ENCODE peak calls at places on chromosomes 2 and 18, in six cellular contexts. L is IMR-90, F is neuronal stem cell, A is H9, S is mesenchymal stem cell, Y is H1. D is an unnamed sample.

GRCh38 chr18:24488824-24489493 is 28.5 kb downstream of the HRH4 start:
- DNase-seq in L (peak), S (peak), Y (no peak), F (peak), A (no peak), D (peak)

GRCh38 chr2:159117658-159118057 is 149.2 kb downstream of the TANC1 start:
- DNase-seq in A (no peak), Y (no peak), F (no peak), L (no peak), S (no peak), D (no peak)

GRCh38 chr2:8265827-8266226 is 416.0 kb upstream of the ID2 start:
- DNase-seq in A (no peak), F (no peak), Y (no peak), S (no peak), L (no peak), D (no peak)

GRCh38 chr18:58796205-58796604 is 68.5 kb upstream of the ZNF532 start:
- DNase-seq in L (peak), S (no peak), Y (no peak), A (no peak), F (no peak), D (no peak)

GRCh38 chr2:179311071-179311470 is 46.4 kb upstream of the SESTD1 start:
- DNase-seq in Y (no peak), F (no peak), S (no peak), A (no peak), L (no peak), D (no peak)

GRCh38 chr2:233059797-233060499 is at the start of gene INPP5D:
- DNase-seq in S (no peak), L (no peak), A (no peak), Y (no peak), F (no peak), D (no peak)

GRCh38 chr2:184370954-184371353 is 227.4 kb upstream of the ZNF804A start:
- DNase-seq in L (no peak), A (no peak), S (no peak), F (no peak), Y (no peak), D (no peak)

GRCh38 chr2:84288335-84288734 is 170.7 kb downstream of the SUCLG1 start:
- DNase-seq in L (no peak), A (peak), F (no peak), S (no peak), Y (no peak), D (peak)

GRCh38 chr2:63899639-63900038 is 57.9 kb downstream of the UGP2 start:
- DNase-seq in Y (no peak), L (no peak), F (no peak), A (no peak), S (no peak), D (no peak)

GRCh38 chr2:86480105-86480504 is 38.9 kb downstream of the KDM3A start:
- DNase-seq in F (no peak), A (no peak), S (no peak), L (no peak), Y (no peak), D (no peak)

GRCh38 chr2:86631846-86632485 is 8.3 kb upstream of the RNF103 start:
- DNase-seq in F (no peak), Y (no peak), L (no peak), A (no peak), S (no peak), D (peak)

GRCh38 chr2:100752628-100753333 is 67.2 kb upstream of the NPAS2 start:
- DNase-seq in F (no peak), Y (no peak), L (peak), S (peak), A (no peak), D (no peak)

GRCh38 chr2:56170536-56170935 is 13.3 kb upstream of the CCDC85A start:
- DNase-seq in Y (no peak), A (no peak), F (no peak), S (peak), L (no peak), D (no peak)

GRCh38 chr2:192137451-192137850 is 57.3 kb downstream of the TMEFF2 start:
- DNase-seq in S (no peak), F (no peak), A (no peak), Y (no peak), L (peak), D (no peak)

GRCh38 chr18:59268722-59269562 is 4.3 kb downstream of the RAX start:
- DNase-seq in S (peak), F (no peak), L (no peak), Y (peak), A (peak), D (peak)

GRCh38 chr2:134282638-134283400 is 28.9 kb downstream of the MGAT5 start:
- DNase-seq in S (peak), F (no peak), Y (no peak), L (no peak), A (no peak), D (peak)

GRCh38 chr2:206989306-206989705 is 50.0 kb downstream of the CPO start:
- DNase-seq in L (no peak), S (peak), A (peak), F (no peak), Y (peak), D (peak)

GRCh38 chr2:26938399-26938798 is 32.0 kb upstream of the MAPRE3 start:
- DNase-seq in L (no peak), Y (no peak), A (no peak), S (no peak), F (no peak), D (no peak)

GRCh38 chr2:63790913-63791312 is 50.8 kb upstream of the UGP2 start:
- DNase-seq in Y (no peak), A (no peak), S (peak), F (no peak), L (peak), D (peak)

GRCh38 chr2:127047716-127048617 is 59.0 kb downstream of the BIN1 start:
- DNase-seq in L (no peak), S (no peak), Y (peak), A (peak), F (no peak), D (no peak)

GRCh38 chr2:52192656-52193055 is 1160.7 kb upstream of the NRXN1 start:
- DNase-seq in F (no peak), Y (no peak), A (no peak), S (no peak), L (no peak), D (no peak)

GRCh38 chr2:54384301-54385035 is 71.7 kb upstream of the SPTBN1 start:
- DNase-seq in Y (no peak), S (no peak), A (peak), F (no peak), L (no peak), D (no peak)

GRCh38 chr18:49972535-49972934 is 159.2 kb upstream of the ACAA2 start:
- DNase-seq in F (no peak), S (no peak), A (no peak), L (no peak), Y (no peak), D (no peak)

GRCh38 chr2:175009917-175010621 is 4.9 kb upstream of the CHN1 start:
- DNase-seq in Y (no peak), S (no peak), A (no peak), L (no peak), F (no peak), D (no peak)

GRCh38 chr2:175007510-175007909 is 2.3 kb upstream of the CHN1 start:
- DNase-seq in F (no peak), Y (no peak), S (no peak), A (no peak), L (no peak), D (no peak)

GRCh38 chr2:175004980-175005832 is at the start of gene CHN1:
- DNase-seq in S (peak), L (peak), A (peak), Y (peak), F (peak), D (peak)

GRCh38 chr2:175008801-175009495 is 3.8 kb upstream of the CHN1 start:
- DNase-seq in L (no peak), S (no peak), Y (no peak), A (no peak), F (no peak), D (no peak)

DNA sequence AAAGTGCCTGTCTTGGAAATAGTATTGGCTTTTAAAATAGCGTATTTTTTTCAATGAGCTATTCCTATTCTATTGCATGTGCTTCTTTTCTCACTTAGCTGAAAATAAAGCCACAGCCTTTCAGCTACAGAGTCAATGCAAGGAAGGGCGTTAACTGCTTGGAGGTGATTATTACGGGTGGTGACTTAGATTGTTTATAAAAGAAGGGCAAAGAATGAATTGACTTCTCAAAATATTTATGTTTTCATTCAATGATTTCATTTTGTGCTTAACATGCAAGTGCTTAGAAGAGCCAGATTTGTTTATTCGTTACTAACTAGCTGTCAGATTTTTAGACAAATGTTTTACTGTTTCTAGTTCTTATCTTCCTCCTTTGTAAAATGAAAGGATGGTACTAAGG is 2.8 kb upstream of the CHN1 start:
- DNase-seq in A (no peak), L (no peak), S (no peak), Y (no peak), F (no peak), D (no peak)
- H3K14ac ChIP-seq in A (no peak), L (no peak), S (no peak), Y (no peak), F (no peak), D (no peak)

DNA sequence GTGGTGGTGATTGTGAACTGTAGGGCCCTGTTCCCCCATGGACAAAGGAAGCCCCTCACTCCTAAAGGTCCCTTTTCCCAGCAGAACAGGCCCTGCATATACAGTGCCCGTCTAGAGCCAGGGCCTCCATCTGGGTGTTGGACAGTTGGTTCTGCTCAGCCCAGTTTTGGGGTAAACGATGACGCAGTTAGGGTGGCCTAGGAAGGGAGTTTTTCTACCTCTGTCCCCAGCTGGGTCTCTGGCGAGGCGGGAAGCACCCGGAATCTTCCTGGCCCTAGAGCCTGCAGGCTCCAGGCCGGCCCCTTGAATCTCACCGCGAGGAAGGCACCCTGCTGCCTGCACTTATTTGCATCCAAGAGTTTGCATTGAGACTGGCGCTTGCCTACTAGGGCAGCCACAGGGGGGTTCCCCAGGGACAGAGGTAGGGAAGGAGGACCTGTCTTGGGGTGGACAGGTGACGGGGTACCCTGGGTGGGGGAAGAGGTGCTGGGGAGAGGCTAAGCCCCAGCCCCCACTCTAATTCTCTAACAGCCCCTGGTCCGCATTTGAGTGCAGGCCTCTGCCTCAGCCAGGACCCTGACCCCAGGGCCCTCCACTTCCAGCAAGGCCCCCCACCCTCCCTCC is 514 bp upstream of the MTA3 start:
- DNase-seq in Y (peak), L (no peak), A (peak), F (peak), S (peak), D (no peak)
- H2BK5ac ChIP-seq in Y (peak), L (peak), A (no peak), F (no peak), S (peak), D (no peak)

DNA sequence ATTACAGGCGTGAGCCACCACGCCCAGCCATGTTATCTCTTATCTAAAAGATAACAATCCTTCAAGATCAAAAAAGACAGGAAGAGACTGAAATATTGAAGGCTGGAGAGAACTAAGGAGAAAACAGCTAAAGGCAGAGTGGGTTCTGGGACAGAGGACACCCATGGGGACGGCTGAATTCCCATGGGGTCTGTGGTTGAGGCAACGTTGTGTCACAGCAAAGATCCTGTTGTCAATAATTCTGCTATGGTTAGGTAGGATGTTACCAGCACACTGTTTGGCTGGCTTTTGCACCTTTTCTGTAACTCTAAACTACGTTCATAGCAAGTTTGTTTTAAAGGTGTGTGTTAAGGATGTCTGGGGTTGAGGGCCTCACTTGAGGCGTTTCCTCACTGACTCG is 137.7 kb upstream of the APCDD1 start:
- DNase-seq in F (no peak), S (no peak), Y (no peak), A (no peak), L (no peak), D (peak)
- H3K14ac ChIP-seq in F (no peak), S (no peak), Y (no peak), A (no peak), L (no peak), D (no peak)

GRCh38 chr2:231601356-231602229 is 8.9 kb downstream of the TEX44 start:
- DNase-seq in L (peak), A (peak), S (peak), Y (peak), F (peak), D (peak)
- H2BK5ac ChIP-seq in L (no peak), A (no peak), S (no peak), Y (no peak), F (no peak), D (no peak)

GRCh38 chr2:20398956-20399567 is 47.8 kb upstream of the RHOB start:
- DNase-seq in S (peak), L (peak), Y (no peak), A (no peak), F (no peak), D (no peak)
- H3K14ac ChIP-seq in S (no peak), L (no peak), Y (no peak), A (no peak), F (no peak), D (no peak)